ENCODE peak calls at places on chromosome 21, in six cellular contexts. X is activated T-cell treated with anti-CD3 and anti-CD28 coated beads for 1 hour, B is foreskin fibroblast, Y is Kasumi-1, Q is left kidney, K is NCI-H748 treated with DMSO at 0.1 percent for 48 hours. A is an unnamed sample.

GRCh38 chr21:41133896-41134522 is 34.0 kb upstream of the BACE2 start:
- DNase-seq in X (no peak), B (peak), Y (peak), Q (peak), K (peak), A (peak)

GRCh38 chr21:29146726-29147125 is 16.3 kb downstream of the MAP3K7CL start:
- DNase-seq in X (no peak), B (no peak), Y (no peak), Q (no peak), K (no peak), A (no peak)

GRCh38 chr21:16588433-16588860 is 858.7 kb downstream of the USP25 start:
- DNase-seq in X (no peak), B (peak), Y (no peak), Q (peak), K (peak), A (peak)

GRCh38 chr21:17548262-17548661 is 35.4 kb downstream of the CXADR start:
- DNase-seq in X (no peak), B (no peak), Y (no peak), Q (no peak), K (no peak), A (no peak)

GRCh38 chr21:46297311-46298082 is 11.4 kb downstream of the YBEY start:
- DNase-seq in X (no peak), B (no peak), Y (no peak), Q (peak), K (no peak), A (no peak)

GRCh38 chr21:44370771-44371410 is 17.5 kb downstream of the TRPM2 start:
- DNase-seq in X (no peak), B (no peak), Y (no peak), Q (no peak), K (no peak), A (no peak)

GRCh38 chr21:28769683-28770082 is 223.0 kb downstream of the LTN1 start:
- DNase-seq in X (no peak), B (peak), Y (no peak), Q (no peak), K (no peak), A (no peak)

GRCh38 chr21:41819856-41820281 is 53.0 kb upstream of the RIPK4 start:
- DNase-seq in X (no peak), B (no peak), Y (no peak), Q (no peak), K (no peak), A (no peak)

GRCh38 chr21:32412162-32412997 is at the start of gene EVA1C:
- DNase-seq in X (peak), B (peak), Y (no peak), Q (peak), K (peak), A (no peak)

GRCh38 chr21:46168238-46168637 is 12.9 kb upstream of the FTCD start:
- DNase-seq in X (no peak), B (no peak), Y (no peak), Q (no peak), K (no peak), A (no peak)

GRCh38 chr21:38123626-38124025 is 133.2 kb upstream of the KCNJ15 start:
- DNase-seq in X (no peak), B (no peak), Y (no peak), Q (no peak), K (peak), A (no peak)

GRCh38 chr21:31670065-31670464 is 10.6 kb downstream of the SOD1 start:
- DNase-seq in X (no peak), B (peak), Y (no peak), Q (peak), K (no peak), A (peak)

GRCh38 chr21:42636535-42636914 is 16.9 kb upstream of the PDE9A start:
- DNase-seq in X (no peak), B (peak), Y (no peak), Q (no peak), K (no peak), A (peak)

GRCh38 chr21:20875741-20876140 is 122.5 kb upstream of the NCAM2 start:
- DNase-seq in X (no peak), B (no peak), Y (no peak), Q (peak), K (peak), A (no peak)

GRCh38 chr21:19724081-19724480 is 1274.1 kb upstream of the NCAM2 start:
- DNase-seq in X (no peak), B (no peak), Y (no peak), Q (no peak), K (no peak), A (no peak)

GRCh38 chr21:41559658-41560599 is 52.0 kb upstream of the TMPRSS2 start:
- DNase-seq in X (no peak), B (peak), Y (no peak), Q (peak), K (no peak), A (no peak)

GRCh38 chr21:44267655-44268142 is 6.0 kb upstream of the DNMT3L start:
- DNase-seq in X (no peak), B (no peak), Y (peak), Q (no peak), K (no peak), A (no peak)

GRCh38 chr21:20783611-20784010 is 214.6 kb upstream of the NCAM2 start:
- DNase-seq in X (no peak), B (no peak), Y (no peak), Q (no peak), K (no peak), A (no peak)

GRCh38 chr21:40043423-40043822 is 176.2 kb downstream of the PCP4 start:
- DNase-seq in X (no peak), B (no peak), Y (no peak), Q (no peak), K (no peak), A (no peak)

GRCh38 chr21:14284439-14284838 is 68.5 kb downstream of the RBM11 start:
- DNase-seq in X (no peak), B (no peak), Y (no peak), Q (no peak), K (no peak), A (no peak)

GRCh38 chr21:46347791-46348381 is 23.9 kb downstream of the PCNT start:
- DNase-seq in X (no peak), B (peak), Y (no peak), Q (no peak), K (no peak), A (peak)

GRCh38 chr21:42533963-42534355 is 20.3 kb downstream of the SLC37A1 start:
- DNase-seq in X (no peak), B (no peak), Y (no peak), Q (no peak), K (no peak), A (no peak)

GRCh38 chr21:14982336-14982735 is 82.5 kb downstream of the NRIP1 start:
- DNase-seq in X (no peak), B (no peak), Y (no peak), Q (no peak), K (no peak), A (no peak)

GRCh38 chr21:36065497-36066036 is 4.3 kb upstream of the CBR1 start:
- DNase-seq in X (no peak), B (peak), Y (peak), Q (no peak), K (no peak), A (peak)

GRCh38 chr21:45130324-45130774 is 56.0 kb downstream of the ADARB1 start:
- DNase-seq in X (no peak), B (no peak), Y (peak), Q (no peak), K (no peak), A (peak)

GRCh38 chr21:42578761-42579415 is 65.2 kb downstream of the SLC37A1 start:
- DNase-seq in X (no peak), B (no peak), Y (no peak), Q (no peak), K (no peak), A (no peak)

GRCh38 chr21:32521736-32522360 is 63.5 kb downstream of the TCP10L start:
- DNase-seq in X (no peak), B (no peak), Y (no peak), Q (no peak), K (no peak), A (no peak)

GRCh38 chr21:44334637-44335030 is 4.6 kb downstream of the CFAP410 start:
- DNase-seq in X (no peak), B (no peak), Y (no peak), Q (no peak), K (no peak), A (no peak)

GRCh38 chr21:42386034-42386591 is 9.7 kb downstream of the TMPRSS3 start:
- DNase-seq in X (no peak), B (no peak), Y (no peak), Q (no peak), K (no peak), A (no peak)

GRCh38 chr21:33265664-33266049 is 510 bp upstream of the IL10RB start:
- DNase-seq in X (no peak), B (peak), Y (peak), Q (peak), K (no peak), A (no peak)

GRCh38 chr21:25487046-25487594 is 120.2 kb downstream of the MRPL39 start:
- DNase-seq in X (no peak), B (no peak), Y (no peak), Q (no peak), K (no peak), A (no peak)

GRCh38 chr21:45528981-45529784 is 13.1 kb downstream of the SLC19A1 start:
- DNase-seq in X (no peak), B (no peak), Y (no peak), Q (peak), K (no peak), A (no peak)

GRCh38 chr21:46057111-46057709 is 40.7 kb upstream of the COL6A2 start:
- DNase-seq in X (no peak), B (no peak), Y (no peak), Q (peak), K (no peak), A (no peak)

GRCh38 chr21:31660134-31660565 is 657 bp downstream of the SOD1 start:
- DNase-seq in X (peak), B (peak), Y (no peak), Q (peak), K (no peak), A (no peak)

GRCh38 chr21:46662765-46663500 is 27.5 kb downstream of the PRMT2 start:
- DNase-seq in X (no peak), B (no peak), Y (no peak), Q (no peak), K (no peak), A (no peak)

GRCh38 chr21:36854391-36854790 is 112.1 kb downstream of the HLCS start:
- DNase-seq in X (no peak), B (no peak), Y (peak), Q (peak), K (peak), A (peak)

GRCh38 chr21:26840206-26840605 is 5.0 kb downstream of the ADAMTS1 start:
- DNase-seq in X (no peak), B (no peak), Y (no peak), Q (no peak), K (no peak), A (no peak)

GRCh38 chr21:42599962-42600361 is 53.5 kb upstream of the PDE9A start:
- DNase-seq in X (no peak), B (no peak), Y (no peak), Q (no peak), K (no peak), A (no peak)

GRCh38 chr21:31908106-31909031 is 35.5 kb downstream of the HUNK start:
- DNase-seq in X (no peak), B (no peak), Y (no peak), Q (peak), K (no peak), A (peak)

A was measured in fibroblast of the conjunctiva.